ENCODE peak calls at places on chromosomes 16 and 17, in nine cellular contexts. G is small intestine, M is OCI-LY7, X is psoas muscle, V is mesenchymal stem cell, U is osteoblast, E is neural progenitor cell, W is tibial artery, A is AG04450. H is an unnamed sample.

GRCh38 chr16:27232061-27232841 is 28.9 kb downstream of the KDM8 start:
- DNase-seq in M (peak), W (no peak), G (peak), E (no peak), U (peak), A (no peak), V (no peak), X (no peak), H (no peak)

GRCh38 chr17:43720311-43721060 is 38.1 kb downstream of the SOST start:
- DNase-seq in W (peak), G (peak), M (peak), U (peak), X (peak), E (peak), A (no peak), V (peak), H (peak)

GRCh38 chr17:6376901-6377300 is 58.0 kb downstream of the AIPL1 start:
- DNase-seq in G (no peak), W (no peak), E (peak), X (no peak), A (no peak), V (no peak), U (no peak), M (no peak), H (no peak)

GRCh38 chr17:66829386-66829864 is 5.5 kb upstream of the CACNG5 start:
- DNase-seq in G (peak), E (peak), U (peak), V (peak), W (peak), X (peak), A (peak), M (no peak), H (peak)

GRCh38 chr17:5950871-5951270 is 119.3 kb upstream of the WSCD1 start:
- DNase-seq in W (no peak), E (peak), X (no peak), U (no peak), M (no peak), G (no peak), V (no peak), A (no peak), H (no peak)

GRCh38 chr17:35766903-35767510 is 6.3 kb downstream of the C17orf50 start:
- DNase-seq in X (no peak), U (peak), A (no peak), E (no peak), W (no peak), G (peak), V (peak), M (peak), H (peak)

GRCh38 chr17:62855136-62855535 is 47.0 kb upstream of the MARCHF10 start:
- DNase-seq in W (no peak), E (no peak), A (no peak), G (no peak), U (no peak), V (no peak), M (no peak), X (no peak), H (no peak)

GRCh38 chr16:89360760-89361435 is 129.5 kb downstream of the ANKRD11 start:
- DNase-seq in W (no peak), M (peak), G (peak), U (peak), V (no peak), A (no peak), E (no peak), X (no peak), H (no peak)

GRCh38 chr16:16780588-16780987 is 401.6 kb downstream of the NPIPA7 start:
- DNase-seq in X (no peak), U (no peak), E (peak), M (no peak), G (no peak), V (no peak), A (no peak), W (no peak), H (no peak)

GRCh38 chr16:2952679-2953078 is 11.4 kb upstream of the KREMEN2 start:
- DNase-seq in W (no peak), V (no peak), E (no peak), X (no peak), M (no peak), A (no peak), G (no peak), U (peak), H (no peak)

GRCh38 chr17:78412403-78412802 is 34.0 kb downstream of the PGS1 start:
- DNase-seq in E (peak), W (no peak), V (peak), A (no peak), U (peak), G (no peak), M (no peak), X (peak), H (peak)

GRCh38 chr17:56324676-56325075 is 171.4 kb downstream of the ANKFN1 start:
- DNase-seq in V (no peak), E (no peak), A (no peak), M (no peak), W (no peak), U (no peak), X (no peak), G (no peak), H (no peak)

GRCh38 chr17:30093463-30094147 is 23.0 kb upstream of the NSRP1 start:
- DNase-seq in A (no peak), E (peak), G (peak), V (peak), X (no peak), M (peak), U (peak), W (no peak), H (peak)

GRCh38 chr17:78529251-78529650 is 47.9 kb downstream of the DNAH17 start:
- DNase-seq in E (no peak), V (no peak), U (peak), X (no peak), G (no peak), W (no peak), A (no peak), M (no peak), H (no peak)

GRCh38 chr16:401468-402348 is at the start of gene DECR2:
- DNase-seq in W (peak), U (peak), M (peak), G (peak), X (peak), V (peak), E (peak), A (peak), H (peak)

GRCh38 chr16:17556276-17557052 is 85.7 kb upstream of the XYLT1 start:
- DNase-seq in A (no peak), W (no peak), U (no peak), G (peak), M (peak), E (peak), V (no peak), X (no peak), H (peak)

GRCh38 chr16:2027024-2028010 is 615 bp downstream of the NHERF2 start:
- DNase-seq in X (no peak), G (no peak), U (peak), W (no peak), A (no peak), E (peak), M (peak), V (peak), H (no peak)

GRCh38 chr16:583470-583814 is 6.4 kb upstream of the RAB40C start:
- DNase-seq in V (no peak), G (no peak), A (no peak), X (no peak), E (no peak), W (no peak), U (peak), M (no peak), H (no peak)

GRCh38 chr17:16923097-16923903 is 48.6 kb downstream of the TNFRSF13B start:
- DNase-seq in V (no peak), M (no peak), E (no peak), A (no peak), G (no peak), X (no peak), U (peak), W (peak), H (no peak)

GRCh38 chr17:59607061-59607460 is 12.6 kb upstream of the CLTC start:
- DNase-seq in W (no peak), U (peak), A (no peak), G (no peak), M (no peak), X (no peak), E (no peak), V (no peak), H (no peak)

GRCh38 chr16:53839150-53839549 is 135.2 kb downstream of the FTO start:
- DNase-seq in A (no peak), G (no peak), U (no peak), W (no peak), E (no peak), V (no peak), M (no peak), X (no peak), H (no peak)

GRCh38 chr17:4502466-4503154 is 3.9 kb downstream of the SPNS2 start:
- DNase-seq in X (no peak), W (no peak), V (no peak), G (no peak), M (no peak), A (no peak), E (no peak), U (no peak), H (no peak)

GRCh38 chr16:77394699-77395098 is 40.1 kb downstream of the ADAMTS18 start:
- DNase-seq in V (no peak), X (no peak), W (no peak), A (no peak), G (no peak), M (no peak), U (no peak), E (no peak), H (no peak)

GRCh38 chr16:50396770-50397525 is 28.2 kb upstream of the BRD7 start:
- DNase-seq in E (no peak), U (no peak), X (no peak), V (no peak), W (no peak), A (no peak), M (no peak), G (no peak), H (peak)

GRCh38 chr16:21580807-21581206 is 18.6 kb upstream of the METTL9 start:
- DNase-seq in V (no peak), X (no peak), G (no peak), A (no peak), E (no peak), M (no peak), W (no peak), U (no peak), H (no peak)

GRCh38 chr17:76382803-76383644 is 1.4 kb upstream of the SPHK1 start:
- DNase-seq in X (peak), W (no peak), G (peak), E (peak), V (peak), U (peak), A (no peak), M (no peak), H (peak)

GRCh38 chr17:57211010-57211411 is 45.3 kb upstream of the MSI2 start:
- DNase-seq in V (peak), E (no peak), G (no peak), U (no peak), W (no peak), M (no peak), X (no peak), A (no peak), H (no peak)

GRCh38 chr17:74157366-74157765 is 46.1 kb upstream of the RPL38 start:
- DNase-seq in E (no peak), M (no peak), V (no peak), X (no peak), A (no peak), U (no peak), G (no peak), W (no peak), H (no peak)

GRCh38 chr17:68238894-68239293 is 8.9 kb upstream of the AMZ2 start:
- DNase-seq in V (no peak), U (no peak), W (no peak), G (no peak), M (peak), E (no peak), X (no peak), A (no peak), H (no peak)
- H3K4me3 ChIP-seq in V (no peak), U (no peak), W (no peak), G (no peak), M (peak), E (no peak), X (no peak), A (no peak), H (no peak)

DNA sequence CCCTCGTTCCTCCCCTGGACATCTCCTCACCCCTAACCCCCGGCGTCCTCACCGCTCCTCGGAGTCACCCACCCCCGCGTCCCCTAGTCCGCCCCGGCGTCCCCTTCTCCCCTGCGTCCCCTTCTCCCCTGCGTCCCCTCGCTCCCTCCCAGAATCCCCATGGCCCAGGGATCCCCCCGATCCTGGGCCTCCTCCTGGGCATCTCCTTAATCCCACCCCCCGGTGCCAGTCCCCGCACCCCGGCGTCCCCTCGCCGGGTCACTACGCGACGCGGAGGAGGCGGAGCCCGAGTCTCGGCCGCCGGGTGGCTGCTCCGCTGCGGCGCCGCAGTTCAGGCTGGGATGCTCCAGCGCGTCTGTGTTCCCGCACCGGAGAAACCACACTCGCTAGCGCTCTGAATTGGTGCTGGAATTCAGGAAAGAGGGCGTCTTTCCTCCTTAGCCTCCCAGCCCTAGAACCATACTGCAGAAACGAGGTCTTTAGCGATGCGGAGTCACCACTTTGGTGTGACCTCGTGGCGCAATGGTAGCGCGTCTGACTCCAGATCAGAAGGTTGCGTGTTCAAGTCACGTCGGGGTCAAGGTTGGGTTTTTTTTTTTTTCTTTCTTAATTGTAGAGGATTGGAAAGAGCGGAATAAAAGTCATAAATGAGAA is 25.9 kb upstream of the SLC47A1 start:
- DNase-seq in A (peak), M (peak), X (peak), E (peak), V (peak), U (peak), G (peak), W (peak), H (peak)
- H3K27ac ChIP-seq in A (peak), M (peak), X (peak), E (peak), V (peak), U (peak), G (no peak), W (peak), H (no peak)

GRCh38 chr17:49970498-49970897 is 1.5 kb downstream of the DLX4 start:
- DNase-seq in V (no peak), M (no peak), W (no peak), E (no peak), X (no peak), U (no peak), G (no peak), A (no peak), H (no peak)

GRCh38 chr17:49973271-49973615 is 4.3 kb downstream of the DLX4 start:
- DNase-seq in X (no peak), M (no peak), U (no peak), W (no peak), A (no peak), G (no peak), V (no peak), E (no peak), H (peak)

GRCh38 chr17:49972486-49973270 is 3.7 kb downstream of the DLX4 start:
- DNase-seq in G (no peak), U (no peak), E (peak), M (no peak), X (no peak), A (no peak), W (no peak), V (no peak), H (peak)

GRCh38 chr17:49971199-49971847 is 2.3 kb downstream of the DLX4 start:
- DNase-seq in W (no peak), X (no peak), M (no peak), G (no peak), A (no peak), V (no peak), E (no peak), U (no peak), H (no peak)

DNA sequence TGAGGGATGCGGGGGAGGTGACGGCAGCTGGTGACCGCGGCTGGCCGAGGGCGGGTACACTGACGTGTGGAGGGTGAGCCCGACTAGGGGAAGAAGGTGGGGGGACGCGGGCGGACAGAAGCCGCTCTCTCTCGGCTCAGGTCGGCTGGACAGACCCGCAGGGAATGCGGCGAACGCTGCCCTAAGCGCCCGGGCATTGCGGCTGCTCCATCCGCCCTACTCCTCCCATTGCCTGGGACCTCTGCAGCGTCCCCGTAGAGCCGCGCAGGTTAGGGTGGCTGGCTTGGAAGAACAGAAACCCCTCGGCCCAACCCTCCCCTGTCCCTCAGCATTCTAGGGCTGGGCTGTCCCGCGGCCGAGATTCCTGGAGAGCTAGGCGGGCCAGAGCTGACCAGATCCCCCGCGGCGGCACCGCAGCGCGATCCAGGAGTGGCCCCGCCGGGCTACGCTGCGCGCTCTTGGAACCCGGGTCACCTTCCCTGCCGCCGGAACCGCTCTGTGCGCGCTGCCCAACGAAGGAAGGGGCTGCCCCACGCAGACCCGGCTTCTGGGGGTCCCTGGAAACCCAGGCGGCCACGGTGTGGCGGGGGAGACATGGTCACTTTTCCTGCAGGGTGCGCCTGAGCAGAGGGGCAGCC is 3.0 kb downstream of the DLX4 start:
- DNase-seq in A (no peak), M (no peak), G (no peak), X (no peak), V (no peak), E (peak), W (no peak), U (peak), H (peak)
- H3K4me3 ChIP-seq in A (no peak), M (no peak), G (no peak), X (peak), V (peak), E (peak), W (no peak), U (peak), H (no peak)

GRCh38 chr16:75097191-75097761 is 19.3 kb downstream of the LDHD start:
- DNase-seq in M (no peak), X (no peak), A (no peak), W (no peak), G (no peak), U (no peak), V (no peak), E (no peak), H (no peak)

GRCh38 chr16:75102595-75102994 is 14.0 kb downstream of the LDHD start:
- DNase-seq in X (no peak), W (no peak), M (no peak), U (no peak), G (no peak), A (no peak), V (no peak), E (no peak), H (no peak)

GRCh38 chr16:75097941-75098897 is 18.4 kb downstream of the LDHD start:
- DNase-seq in A (no peak), U (peak), G (peak), M (no peak), W (no peak), E (no peak), X (no peak), V (no peak), H (peak)

GRCh38 chr16:75099075-75099667 is 17.4 kb downstream of the LDHD start:
- DNase-seq in A (no peak), U (no peak), V (no peak), E (no peak), W (no peak), X (no peak), M (no peak), G (no peak), H (no peak)

DNA sequence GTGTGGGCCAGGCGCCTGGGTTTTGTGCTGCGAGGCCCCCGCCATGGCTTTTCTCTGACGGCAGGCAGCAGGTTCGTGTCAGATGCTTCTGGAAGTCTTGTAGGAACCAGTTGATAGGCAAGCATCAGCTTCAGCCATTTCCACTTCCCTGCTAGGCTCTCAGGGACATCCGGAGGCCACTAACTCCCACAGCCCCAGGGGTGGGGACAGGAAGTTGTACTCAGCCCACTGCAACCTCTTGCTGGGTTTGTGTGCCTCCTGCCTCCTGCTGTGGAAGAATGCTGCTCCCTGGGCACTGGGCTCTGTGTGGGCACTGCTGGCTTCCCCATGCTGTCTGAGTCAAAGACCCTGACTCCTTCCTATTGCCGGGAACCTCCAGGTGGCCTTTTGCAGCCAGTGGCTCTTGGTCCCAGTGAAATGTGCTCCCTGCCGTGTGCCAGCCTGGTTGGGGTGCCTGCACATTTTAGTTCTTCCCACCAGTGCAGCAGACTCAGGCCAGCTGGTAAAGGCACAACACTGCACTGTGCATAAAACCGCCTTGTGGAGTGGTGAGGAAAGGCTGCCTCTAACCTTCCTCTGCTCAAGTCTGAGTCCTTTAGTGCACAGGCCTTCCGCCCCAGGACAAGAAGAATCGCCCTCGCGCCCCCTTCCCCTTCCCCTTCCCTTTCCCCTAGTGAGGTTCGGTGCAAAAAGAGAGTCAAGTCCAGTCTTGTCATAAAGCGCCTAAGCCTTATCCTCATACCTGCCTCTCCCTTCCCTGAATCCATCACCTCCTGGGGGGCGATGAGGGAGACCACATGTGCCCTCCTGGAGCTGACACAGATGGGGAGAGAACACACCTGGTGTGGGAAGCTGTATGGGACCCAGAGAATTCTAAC is 16.6 kb downstream of the LDHD start:
- DNase-seq in V (no peak), G (peak), X (no peak), M (peak), A (no peak), E (no peak), W (no peak), U (peak), H (no peak)
- H3K27ac ChIP-seq in V (peak), G (peak), X (peak), M (no peak), A (peak), E (no peak), W (no peak), U (no peak), H (no peak)